ENCODE peak calls at places on chromosomes 5 and 9, in seven cellular contexts. E, B, M, W, X, G and A are unnamed samples. For H3K27me3, the result is how much of the 10 kb centered on the place peaks cover.

GRCh38 chr9:134391319-134392231 is 65.3 kb downstream of the RXRA start:
- DNase-seq in E (peak), B (no peak), M (no peak), W (no peak), X (no peak), G (no peak), A (no peak)

GRCh38 chr5:133164759-133165158 is 112.9 kb downstream of the HSPA4 start:
- DNase-seq in E (no peak), B (no peak), M (no peak), W (no peak), X (no peak), G (no peak), A (no peak)

GRCh38 chr5:95762681-95763041 is 31.5 kb downstream of the RHOBTB3 start:
- DNase-seq in E (no peak), B (no peak), M (no peak), W (no peak), X (no peak), G (no peak), A (no peak)

GRCh38 chr5:9523090-9523813 is 22.6 kb downstream of the SEMA5A start:
- DNase-seq in E (no peak), B (no peak), M (no peak), W (no peak), X (no peak), G (peak), A (no peak)

GRCh38 chr5:132486318-132487094 is 4.1 kb downstream of the IRF1 start:
- DNase-seq in E (no peak), B (no peak), M (peak), W (no peak), X (no peak), G (no peak), A (no peak)

GRCh38 chr5:8306289-8306688 is 437.3 kb downstream of the MTRR start:
- DNase-seq in E (no peak), B (no peak), M (no peak), W (no peak), X (no peak), G (no peak), A (no peak)

GRCh38 chr9:15243086-15243485 is 63.9 kb downstream of the TTC39B start:
- DNase-seq in E (no peak), B (no peak), M (no peak), W (no peak), X (peak), G (peak), A (no peak)

GRCh38 chr9:117365438-117365837 is 49.4 kb downstream of the ASTN2 start:
- DNase-seq in E (no peak), B (no peak), M (no peak), W (no peak), X (no peak), G (no peak), A (no peak)

GRCh38 chr9:132639322-132639721 is 30.5 kb downstream of the DDX31 start:
- DNase-seq in E (no peak), B (no peak), M (no peak), W (no peak), X (no peak), G (no peak), A (no peak)

GRCh38 chr9:136567651-136568287 is 21.9 kb upstream of the NOTCH1 start:
- DNase-seq in E (no peak), B (peak), M (peak), W (peak), X (peak), G (peak), A (peak)

GRCh38 chr5:114427204-114427603 is 65.3 kb downstream of the KCNN2 start:
- DNase-seq in E (no peak), B (no peak), M (no peak), W (no peak), X (no peak), G (no peak), A (no peak)

GRCh38 chr9:20289416-20289815 is 332.9 kb downstream of the MLLT3 start:
- DNase-seq in E (no peak), B (no peak), M (no peak), W (no peak), X (no peak), G (no peak), A (no peak)

GRCh38 chr5:144566747-144567415 is 396.2 kb downstream of the KCTD16 start:
- DNase-seq in E (no peak), B (no peak), M (no peak), W (no peak), X (peak), G (peak), A (no peak)

GRCh38 chr5:178438746-178439260 is 151.4 kb downstream of the COL23A1 start:
- DNase-seq in E (no peak), B (peak), M (no peak), W (no peak), X (no peak), G (no peak), A (no peak)

GRCh38 chr9:133269537-133270357 is 5.3 kb downstream of the ABO start:
- DNase-seq in E (no peak), B (no peak), M (no peak), W (no peak), X (no peak), G (no peak), A (no peak)

GRCh38 chr5:171845857-171846785 is 60.5 kb downstream of the SMIM23 start:
- DNase-seq in E (no peak), B (no peak), M (no peak), W (no peak), X (peak), G (peak), A (no peak)

GRCh38 chr5:39175273-39175955 is 43.9 kb downstream of the FYB1 start:
- DNase-seq in E (no peak), B (no peak), M (no peak), W (no peak), X (no peak), G (no peak), A (no peak)

GRCh38 chr9:130741831-130742449 is 48.4 kb downstream of the EXOSC2 start:
- DNase-seq in E (no peak), B (no peak), M (no peak), W (no peak), X (peak), G (peak), A (no peak)

GRCh38 chr5:157342822-157343402 is 77.0 kb downstream of the CYFIP2 start:
- DNase-seq in E (no peak), B (no peak), M (no peak), W (no peak), X (no peak), G (no peak), A (no peak)

GRCh38 chr9:95854386-95855015 is 21.0 kb upstream of the ERCC6L2 start:
- DNase-seq in E (no peak), B (no peak), M (no peak), W (no peak), X (peak), G (peak), A (no peak)

GRCh38 chr5:66814146-66814991 is 218.2 kb downstream of the MAST4 start:
- DNase-seq in E (peak), B (no peak), M (no peak), W (no peak), X (peak), G (peak), A (no peak)

GRCh38 chr5:66796306-66797292 is 200.4 kb downstream of the MAST4 start:
- DNase-seq in E (no peak), B (no peak), M (no peak), W (no peak), X (peak), G (peak), A (no peak)

GRCh38 chr5:161847896-161848510 is at the start of gene GABRA1:
- DNase-seq in E (no peak), B (peak), M (no peak), W (no peak), X (no peak), G (no peak), A (no peak)

GRCh38 chr9:74846771-74847170 is 41.0 kb downstream of the TRPM6 start:
- DNase-seq in E (no peak), B (no peak), M (no peak), W (no peak), X (no peak), G (peak), A (no peak)

GRCh38 chr5:33321026-33321425 is 119.7 kb upstream of the TARS1 start:
- DNase-seq in E (no peak), B (no peak), M (peak), W (peak), X (peak), G (peak), A (peak)

GRCh38 chr9:95505676-95506437 is 10.9 kb downstream of the PTCH1 start:
- DNase-seq in E (no peak), B (peak), M (no peak), W (no peak), X (peak), G (peak), A (no peak)

GRCh38 chr5:60687927-60688720 is 11.8 kb downstream of the DEPDC1B start:
- DNase-seq in E (no peak), B (no peak), M (no peak), W (no peak), X (peak), G (peak), A (no peak)

GRCh38 chr9:129671519-129671918 is 6.1 kb downstream of the PRRX2 start:
- DNase-seq in E (no peak), B (no peak), M (no peak), W (no peak), X (no peak), G (peak), A (no peak)

GRCh38 chr9:137457406-137458193 is 1.5 kb downstream of the NSMF start:
- DNase-seq in E (no peak), B (peak), M (peak), W (no peak), X (no peak), G (no peak), A (no peak)

GRCh38 chr5:150590979-150591411 is 49.5 kb upstream of the SYNPO start:
- DNase-seq in E (no peak), B (peak), M (peak), W (no peak), X (no peak), G (no peak), A (no peak)

GRCh38 chr5:50667079-50667652 is 729 bp downstream of the PARP8 start:
- DNase-seq in E (peak), B (peak), M (peak), W (no peak), X (peak), G (peak), A (no peak)

GRCh38 chr5:126354012-126354856 is 69.0 kb upstream of the GRAMD2B start:
- DNase-seq in E (no peak), B (no peak), M (no peak), W (no peak), X (peak), G (peak), A (no peak)

GRCh38 chr5:165209101-165209727 is 1703.8 kb downstream of the MAT2B start:
- DNase-seq in E (no peak), B (no peak), M (no peak), W (no peak), X (peak), G (peak), A (no peak)

GRCh38 chr5:175520321-175520720 is 42.0 kb downstream of the SFXN1 start:
- DNase-seq in E (no peak), B (no peak), M (no peak), W (no peak), X (no peak), G (no peak), A (no peak)

GRCh38 chr5:21024966-21025365 is 1037.0 kb upstream of the CDH18 start:
- DNase-seq in E (no peak), B (no peak), M (no peak), W (no peak), X (peak), G (no peak), A (no peak)

GRCh38 chr9:131616983-131617604 is 71.8 kb downstream of the PRRT1B start:
- DNase-seq in E (no peak), B (no peak), M (no peak), W (no peak), X (peak), G (no peak), A (no peak)

GRCh38 chr9:77475641-77476473 is 172.3 kb downstream of the GNA14 start:
- DNase-seq in E (peak), B (no peak), M (no peak), W (no peak), X (no peak), G (peak), A (no peak)

GRCh38 chr5:127293373-127293772 is 2.8 kb downstream of the MEGF10 start:
- DNase-seq in E (no peak), B (no peak), M (no peak), W (no peak), X (no peak), G (no peak), A (no peak)

GRCh38 chr5:141873933-141874261 is 4.3 kb downstream of the PCDH1 start:
- DNase-seq in E (no peak), B (no peak), M (no peak), W (no peak), X (no peak), G (no peak), A (no peak)

GRCh38 chr5:141876628-141877477 is 1.4 kb downstream of the PCDH1 start:
- DNase-seq in E (no peak), B (peak), M (no peak), W (no peak), X (no peak), G (no peak), A (no peak)

GRCh38 chr5:141875795-141876627 is 2.2 kb downstream of the PCDH1 start:
- DNase-seq in E (no peak), B (peak), M (no peak), W (no peak), X (no peak), G (no peak), A (no peak)

GRCh38 chr5:141874262-141874964 is 3.8 kb downstream of the PCDH1 start:
- DNase-seq in E (no peak), B (no peak), M (no peak), W (no peak), X (no peak), G (no peak), A (no peak)

DNA sequence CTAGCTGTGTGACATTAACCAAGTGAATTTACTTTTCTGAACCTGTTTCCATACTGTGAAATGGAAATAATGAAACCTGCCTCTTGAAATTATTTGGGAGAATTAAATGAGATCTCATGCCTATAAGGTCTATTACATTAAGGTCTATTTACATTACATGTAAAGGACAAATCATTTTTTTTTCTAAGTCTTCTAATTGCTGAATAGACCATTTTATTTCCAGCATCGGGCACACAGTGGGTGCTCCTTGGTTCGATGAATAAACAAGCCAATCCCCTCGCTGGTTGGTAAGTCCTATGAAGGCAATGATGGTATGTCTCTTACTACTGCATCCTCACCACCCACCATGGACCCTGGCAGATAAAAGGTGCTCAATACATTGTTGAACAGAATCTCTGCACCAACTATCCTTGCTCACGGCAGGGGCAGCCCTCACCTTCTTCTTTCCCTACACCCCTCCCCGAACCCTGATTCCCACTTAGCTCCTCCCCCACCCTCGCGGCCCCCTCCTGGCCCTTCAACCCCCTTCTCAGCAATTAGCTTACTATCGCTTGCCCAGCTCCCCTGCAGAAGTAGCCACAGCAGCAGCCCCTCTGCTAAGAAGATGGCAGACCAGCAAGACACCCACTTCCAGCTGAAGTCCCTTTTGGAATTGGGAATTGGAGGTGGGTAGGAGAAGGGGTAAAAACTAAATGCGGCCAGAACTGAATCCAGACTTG is 3.0 kb downstream of the PCDH1 start:
- DNase-seq in E (no peak), B (no peak), M (no peak), W (no peak), X (no peak), G (no peak), A (no peak)
- H3K27me3 ChIP-seq in E (half or more), B (under half), M (under half), W (under half), X (half or more), G (half or more), A (under half)

DNA sequence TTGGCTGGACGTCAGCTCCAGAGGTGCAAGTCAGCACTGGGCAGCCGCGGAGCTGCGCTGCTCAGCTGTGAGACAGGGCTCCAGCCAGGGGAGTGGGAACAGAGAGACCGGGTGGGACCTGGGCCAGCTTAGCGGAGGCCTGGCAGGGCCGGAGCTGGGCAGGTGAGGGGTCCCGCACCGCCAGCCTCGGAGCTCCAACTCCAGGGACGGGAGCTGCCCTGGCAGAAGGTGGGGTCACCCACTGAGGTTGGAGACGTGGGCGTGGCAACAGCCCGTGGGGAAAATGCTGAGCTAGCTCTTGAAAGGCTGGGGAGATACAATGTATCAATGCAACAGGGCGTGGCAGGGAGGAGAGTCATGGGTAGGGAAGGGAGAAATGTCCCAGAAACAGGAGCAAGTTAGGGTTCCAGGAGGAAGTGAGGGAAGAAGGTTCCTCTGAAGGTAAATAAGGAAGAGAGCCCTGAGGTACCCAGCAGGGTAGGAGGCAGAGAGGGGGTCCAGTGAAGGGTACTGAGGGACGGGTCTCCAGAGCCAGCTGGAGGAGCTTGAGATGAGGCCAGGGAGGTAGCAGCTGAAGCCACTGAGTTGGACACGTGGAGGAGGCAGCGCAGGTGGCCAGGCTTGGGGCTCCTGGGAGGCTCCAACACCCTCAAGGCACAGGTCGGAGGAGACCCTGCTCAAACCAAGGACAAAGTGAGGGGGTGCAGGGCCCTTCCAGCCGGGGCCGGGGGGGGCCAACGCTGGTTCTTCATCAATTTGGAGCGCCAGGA is 736 bp upstream of the NKD2 start:
- DNase-seq in E (no peak), B (peak), M (peak), W (no peak), X (no peak), G (no peak), A (no peak)
- H3K27ac ChIP-seq in E (no peak), B (no peak), M (no peak), W (no peak), X (no peak), G (no peak), A (no peak)

DNA sequence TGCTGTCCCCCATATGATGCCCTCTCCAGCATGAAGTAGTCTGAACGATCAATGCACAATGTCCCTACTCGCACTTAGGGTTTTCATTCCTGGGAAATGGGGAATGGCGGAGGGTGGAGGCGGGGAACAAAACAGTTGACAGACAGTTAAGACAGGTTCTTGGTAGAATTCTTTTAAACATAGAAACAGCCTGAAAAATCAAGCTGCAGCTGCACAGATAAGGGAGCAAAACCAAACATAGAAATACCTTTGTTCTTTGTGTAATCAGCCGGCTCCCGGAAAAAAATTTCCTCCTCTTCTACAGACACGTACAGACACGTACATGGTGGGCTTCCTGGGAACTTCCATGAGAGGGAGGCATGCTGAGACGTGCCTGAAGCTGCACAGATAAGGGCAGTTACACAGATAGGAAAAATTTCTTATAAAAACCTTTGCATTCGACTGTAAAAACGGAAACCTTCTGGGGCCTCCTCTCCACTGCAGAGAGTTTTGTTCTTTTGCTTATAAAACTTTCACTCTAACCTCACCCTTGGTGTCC is 662.4 kb upstream of the PTPRD start:
- DNase-seq in E (no peak), B (no peak), M (no peak), W (no peak), X (no peak), G (no peak), A (no peak)
- H3K27me3 ChIP-seq in E (under half), B (under half), M (under half), W (under half), X (under half), G (under half), A (under half)

DNA sequence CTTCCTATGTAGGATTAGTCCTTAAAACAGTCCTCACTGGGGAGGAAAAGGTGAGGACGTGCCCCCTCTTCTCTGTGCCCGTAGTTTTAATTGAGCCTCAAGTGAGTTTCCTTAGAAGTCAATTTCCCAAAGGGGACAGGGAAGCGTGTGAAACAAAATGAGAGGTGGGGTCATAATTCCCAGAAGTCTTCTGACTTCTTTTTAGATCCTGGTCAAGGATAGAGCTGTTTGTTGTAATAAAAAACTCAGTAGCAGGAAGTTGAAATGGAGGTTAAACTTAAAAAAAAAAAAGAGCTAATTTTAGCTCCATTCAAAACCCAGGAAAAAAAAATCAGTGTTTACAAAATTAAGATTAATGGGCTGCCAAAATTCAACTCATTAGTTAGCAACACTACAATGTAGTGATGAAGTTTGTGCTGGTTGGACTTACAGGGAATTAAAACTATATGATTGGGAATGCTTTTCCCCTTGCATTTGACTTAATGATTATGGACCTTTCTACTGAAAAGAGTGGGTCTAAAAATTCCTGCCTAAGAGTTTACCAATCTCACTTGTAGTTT is 158.3 kb upstream of the MEF2C start:
- DNase-seq in E (no peak), B (no peak), M (no peak), W (no peak), X (no peak), G (no peak), A (no peak)
- H3K27ac ChIP-seq in E (no peak), B (no peak), M (no peak), W (no peak), X (no peak), G (no peak), A (no peak)